ENCODE peak calls at places on chromosomes 6 and 20, in eight cellular contexts. One of them, this sample, is unnamed. For H3K27me3, the result is how much of the 10 kb centered on the place peaks cover.

GRCh38 chr6:120852293-120852849 is 481.9 kb downstream of the TBC1D32 start:
- DNase-seq in PC-9: no peak
- DNase-seq in colonic mucosa: no peak
- DNase-seq in endodermal cell: peak
- DNase-seq in brain microvascular endothelial cell: no peak
- DNase-seq in PC-3: no peak
- DNase-seq in ovary: no peak
- DNase-seq in WERI-Rb-1: no peak
- DNase-seq in this sample: no peak

GRCh38 chr6:152301021-152301805 is 335.9 kb downstream of the SYNE1 start:
- DNase-seq in PC-9: peak
- DNase-seq in colonic mucosa: no peak
- DNase-seq in endodermal cell: no peak
- DNase-seq in brain microvascular endothelial cell: peak
- DNase-seq in PC-3: no peak
- DNase-seq in ovary: no peak
- DNase-seq in WERI-Rb-1: no peak
- DNase-seq in this sample: no peak

GRCh38 chr20:53048387-53048786 is 76.2 kb downstream of the TSHZ2 start:
- DNase-seq in PC-9: no peak
- DNase-seq in colonic mucosa: no peak
- DNase-seq in endodermal cell: no peak
- DNase-seq in brain microvascular endothelial cell: no peak
- DNase-seq in PC-3: no peak
- DNase-seq in ovary: no peak
- DNase-seq in WERI-Rb-1: no peak
- DNase-seq in this sample: no peak

GRCh38 chr6:131755597-131755996 is 44.8 kb upstream of the CTAGE9 start:
- DNase-seq in PC-9: no peak
- DNase-seq in colonic mucosa: no peak
- DNase-seq in endodermal cell: no peak
- DNase-seq in brain microvascular endothelial cell: peak
- DNase-seq in PC-3: peak
- DNase-seq in ovary: no peak
- DNase-seq in WERI-Rb-1: no peak
- DNase-seq in this sample: no peak

GRCh38 chr20:19583532-19584175 is 174.4 kb upstream of the RIN2 start:
- DNase-seq in PC-9: no peak
- DNase-seq in colonic mucosa: peak
- DNase-seq in endodermal cell: peak
- DNase-seq in brain microvascular endothelial cell: peak
- DNase-seq in PC-3: peak
- DNase-seq in ovary: peak
- DNase-seq in WERI-Rb-1: peak
- DNase-seq in this sample: peak

GRCh38 chr6:29532320-29532951 is 27.1 kb downstream of the UBD start:
- DNase-seq in PC-9: no peak
- DNase-seq in colonic mucosa: no peak
- DNase-seq in endodermal cell: peak
- DNase-seq in brain microvascular endothelial cell: no peak
- DNase-seq in PC-3: no peak
- DNase-seq in ovary: no peak
- DNase-seq in WERI-Rb-1: no peak
- DNase-seq in this sample: no peak

GRCh38 chr6:168479421-168479820 is 38.4 kb downstream of the SMOC2 start:
- DNase-seq in PC-9: no peak
- DNase-seq in colonic mucosa: no peak
- DNase-seq in endodermal cell: no peak
- DNase-seq in brain microvascular endothelial cell: no peak
- DNase-seq in PC-3: no peak
- DNase-seq in ovary: no peak
- DNase-seq in WERI-Rb-1: no peak
- DNase-seq in this sample: no peak

GRCh38 chr20:43767686-43768474 is 41.1 kb upstream of the GTSF1L start:
- DNase-seq in PC-9: no peak
- DNase-seq in colonic mucosa: no peak
- DNase-seq in endodermal cell: no peak
- DNase-seq in brain microvascular endothelial cell: no peak
- DNase-seq in PC-3: peak
- DNase-seq in ovary: no peak
- DNase-seq in WERI-Rb-1: no peak
- DNase-seq in this sample: no peak

GRCh38 chr6:41682966-41683459 is 44.7 kb downstream of the MDFI start:
- DNase-seq in PC-9: no peak
- DNase-seq in colonic mucosa: no peak
- DNase-seq in endodermal cell: no peak
- DNase-seq in brain microvascular endothelial cell: no peak
- DNase-seq in PC-3: no peak
- DNase-seq in ovary: peak
- DNase-seq in WERI-Rb-1: no peak
- DNase-seq in this sample: no peak

GRCh38 chr20:21125072-21125848 is 622 bp upstream of the KIZ start:
- DNase-seq in PC-9: peak
- DNase-seq in colonic mucosa: peak
- DNase-seq in endodermal cell: no peak
- DNase-seq in brain microvascular endothelial cell: peak
- DNase-seq in PC-3: peak
- DNase-seq in ovary: peak
- DNase-seq in WERI-Rb-1: peak
- DNase-seq in this sample: peak

GRCh38 chr6:164570791-164571190 is 738.6 kb downstream of the C6orf118 start:
- DNase-seq in PC-9: no peak
- DNase-seq in colonic mucosa: no peak
- DNase-seq in endodermal cell: no peak
- DNase-seq in brain microvascular endothelial cell: no peak
- DNase-seq in PC-3: no peak
- DNase-seq in ovary: no peak
- DNase-seq in WERI-Rb-1: no peak
- DNase-seq in this sample: no peak

GRCh38 chr20:58233881-58234528 is 5.6 kb upstream of the ANKRD60 start:
- DNase-seq in PC-9: no peak
- DNase-seq in colonic mucosa: peak
- DNase-seq in endodermal cell: peak
- DNase-seq in brain microvascular endothelial cell: no peak
- DNase-seq in PC-3: peak
- DNase-seq in ovary: peak
- DNase-seq in WERI-Rb-1: peak
- DNase-seq in this sample: peak

GRCh38 chr20:60087563-60088105 is 129.4 kb downstream of the CDH26 start:
- DNase-seq in PC-9: no peak
- DNase-seq in colonic mucosa: no peak
- DNase-seq in endodermal cell: no peak
- DNase-seq in brain microvascular endothelial cell: no peak
- DNase-seq in PC-3: no peak
- DNase-seq in ovary: no peak
- DNase-seq in WERI-Rb-1: no peak
- DNase-seq in this sample: no peak

GRCh38 chr6:131657630-131658111 is 20.6 kb downstream of the ENPP3 start:
- DNase-seq in PC-9: peak
- DNase-seq in colonic mucosa: no peak
- DNase-seq in endodermal cell: no peak
- DNase-seq in brain microvascular endothelial cell: peak
- DNase-seq in PC-3: peak
- DNase-seq in ovary: no peak
- DNase-seq in WERI-Rb-1: no peak
- DNase-seq in this sample: no peak

GRCh38 chr6:109455161-109455501 is 441 bp downstream of the MICAL1 start:
- DNase-seq in PC-9: no peak
- DNase-seq in colonic mucosa: no peak
- DNase-seq in endodermal cell: no peak
- DNase-seq in brain microvascular endothelial cell: no peak
- DNase-seq in PC-3: no peak
- DNase-seq in ovary: no peak
- DNase-seq in WERI-Rb-1: peak
- DNase-seq in this sample: no peak

GRCh38 chr6:141321486-141322347 is 811.0 kb upstream of the GJE1 start:
- DNase-seq in PC-9: no peak
- DNase-seq in colonic mucosa: no peak
- DNase-seq in endodermal cell: no peak
- DNase-seq in brain microvascular endothelial cell: peak
- DNase-seq in PC-3: no peak
- DNase-seq in ovary: no peak
- DNase-seq in WERI-Rb-1: no peak
- DNase-seq in this sample: no peak

GRCh38 chr6:81997091-81997926 is 244.8 kb upstream of the TENT5A start:
- DNase-seq in PC-9: peak
- DNase-seq in colonic mucosa: no peak
- DNase-seq in endodermal cell: no peak
- DNase-seq in brain microvascular endothelial cell: peak
- DNase-seq in PC-3: peak
- DNase-seq in ovary: no peak
- DNase-seq in WERI-Rb-1: no peak
- DNase-seq in this sample: no peak

GRCh38 chr20:24657211-24657610 is 187.8 kb downstream of the SYNDIG1 start:
- DNase-seq in PC-9: no peak
- DNase-seq in colonic mucosa: no peak
- DNase-seq in endodermal cell: no peak
- DNase-seq in brain microvascular endothelial cell: peak
- DNase-seq in PC-3: peak
- DNase-seq in ovary: peak
- DNase-seq in WERI-Rb-1: no peak
- DNase-seq in this sample: peak

GRCh38 chr6:130843575-130844320 is 16.5 kb downstream of the SMLR1 start:
- DNase-seq in PC-9: no peak
- DNase-seq in colonic mucosa: no peak
- DNase-seq in endodermal cell: no peak
- DNase-seq in brain microvascular endothelial cell: peak
- DNase-seq in PC-3: peak
- DNase-seq in ovary: no peak
- DNase-seq in WERI-Rb-1: no peak
- DNase-seq in this sample: no peak

GRCh38 chr6:91697010-91697694 is 1110.3 kb upstream of the MAP3K7 start:
- DNase-seq in PC-9: peak
- DNase-seq in colonic mucosa: no peak
- DNase-seq in endodermal cell: no peak
- DNase-seq in brain microvascular endothelial cell: no peak
- DNase-seq in PC-3: peak
- DNase-seq in ovary: no peak
- DNase-seq in WERI-Rb-1: no peak
- DNase-seq in this sample: no peak

GRCh38 chr6:36940027-36940426 is 14.5 kb upstream of the PI16 start:
- DNase-seq in PC-9: no peak
- DNase-seq in colonic mucosa: no peak
- DNase-seq in endodermal cell: no peak
- DNase-seq in brain microvascular endothelial cell: no peak
- DNase-seq in PC-3: no peak
- DNase-seq in ovary: no peak
- DNase-seq in WERI-Rb-1: no peak
- DNase-seq in this sample: no peak
- TF ChIP-seq CTCF in PC-9: no peak
- TF ChIP-seq CTCF in colonic mucosa: no peak
- TF ChIP-seq CTCF in endodermal cell: no peak
- TF ChIP-seq CTCF in brain microvascular endothelial cell: no peak
- TF ChIP-seq CTCF in PC-3: no peak
- TF ChIP-seq CTCF in ovary: no peak
- TF ChIP-seq CTCF in WERI-Rb-1: no peak
- TF ChIP-seq CTCF in this sample: no peak

GRCh38 chr20:47809561-47809960 is 24.3 kb upstream of the SULF2 start:
- DNase-seq in PC-9: peak
- DNase-seq in colonic mucosa: no peak
- DNase-seq in endodermal cell: peak
- DNase-seq in brain microvascular endothelial cell: no peak
- DNase-seq in PC-3: peak
- DNase-seq in ovary: no peak
- DNase-seq in WERI-Rb-1: no peak
- DNase-seq in this sample: no peak
- H3K27me3 ChIP-seq in PC-9: under half
- H3K27me3 ChIP-seq in colonic mucosa: under half
- H3K27me3 ChIP-seq in endodermal cell: under half
- H3K27me3 ChIP-seq in brain microvascular endothelial cell: under half
- H3K27me3 ChIP-seq in PC-3: under half
- H3K27me3 ChIP-seq in ovary: under half
- H3K27me3 ChIP-seq in WERI-Rb-1: under half
- H3K27me3 ChIP-seq in this sample: under half

DNA sequence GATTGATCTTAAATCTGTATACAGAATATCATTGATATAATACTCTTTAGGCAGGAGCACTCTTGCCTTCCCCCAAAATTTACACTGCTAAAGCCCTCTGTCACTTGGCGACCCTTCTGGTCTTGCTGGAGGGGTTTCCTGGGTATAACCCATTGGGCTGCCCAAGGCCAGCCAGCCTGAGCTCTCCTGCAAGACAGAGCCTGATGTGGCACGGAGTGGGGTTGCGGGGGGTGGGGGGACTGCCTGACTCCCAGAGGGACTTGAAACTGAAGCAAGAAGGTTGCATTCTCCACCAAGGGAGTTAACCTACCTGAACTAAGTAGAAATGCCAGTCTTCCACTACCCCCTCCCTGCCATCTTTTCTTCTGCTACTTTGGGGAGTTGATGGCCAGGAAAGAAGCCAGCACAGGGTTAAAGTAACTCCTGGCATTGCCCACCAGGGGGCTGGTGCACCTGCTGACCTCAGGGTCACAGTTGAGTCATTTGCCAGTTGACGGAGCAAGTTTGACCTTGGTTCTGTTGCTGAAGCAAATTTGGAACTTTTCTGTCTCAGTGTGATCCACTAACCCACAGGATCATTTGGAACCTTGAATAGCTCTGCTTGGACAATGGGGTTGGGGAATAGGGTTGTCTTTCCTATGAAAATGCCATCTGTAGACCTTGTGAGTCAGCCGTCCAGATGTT is 79.4 kb downstream of the ASXL1 start:
- DNase-seq in PC-9: no peak
- DNase-seq in colonic mucosa: no peak
- DNase-seq in endodermal cell: peak
- DNase-seq in brain microvascular endothelial cell: no peak
- DNase-seq in PC-3: peak
- DNase-seq in ovary: no peak
- DNase-seq in WERI-Rb-1: no peak
- DNase-seq in this sample: no peak
- TF ChIP-seq CTCF in PC-9: peak
- TF ChIP-seq CTCF in colonic mucosa: no peak
- TF ChIP-seq CTCF in endodermal cell: peak
- TF ChIP-seq CTCF in brain microvascular endothelial cell: peak
- TF ChIP-seq CTCF in PC-3: peak
- TF ChIP-seq CTCF in ovary: no peak
- TF ChIP-seq CTCF in WERI-Rb-1: peak
- TF ChIP-seq CTCF in this sample: peak

GRCh38 chr6:98847767-98848538 is 13.6 kb downstream of the POU3F2 start:
- DNase-seq in PC-9: no peak
- DNase-seq in colonic mucosa: no peak
- DNase-seq in endodermal cell: peak
- DNase-seq in brain microvascular endothelial cell: no peak
- DNase-seq in PC-3: no peak
- DNase-seq in ovary: no peak
- DNase-seq in WERI-Rb-1: no peak
- DNase-seq in this sample: peak

GRCh38 chr6:98847392-98847766 is 13.0 kb downstream of the POU3F2 start:
- DNase-seq in PC-9: no peak
- DNase-seq in colonic mucosa: no peak
- DNase-seq in endodermal cell: peak
- DNase-seq in brain microvascular endothelial cell: no peak
- DNase-seq in PC-3: no peak
- DNase-seq in ovary: no peak
- DNase-seq in WERI-Rb-1: no peak
- DNase-seq in this sample: no peak

GRCh38 chr6:98844244-98845161 is 10.1 kb downstream of the POU3F2 start:
- DNase-seq in PC-9: no peak
- DNase-seq in colonic mucosa: no peak
- DNase-seq in endodermal cell: peak
- DNase-seq in brain microvascular endothelial cell: no peak
- DNase-seq in PC-3: no peak
- DNase-seq in ovary: no peak
- DNase-seq in WERI-Rb-1: no peak
- DNase-seq in this sample: no peak

GRCh38 chr6:98845201-98846020 is 11.0 kb downstream of the POU3F2 start:
- DNase-seq in PC-9: no peak
- DNase-seq in colonic mucosa: peak
- DNase-seq in endodermal cell: peak
- DNase-seq in brain microvascular endothelial cell: peak
- DNase-seq in PC-3: peak
- DNase-seq in ovary: peak
- DNase-seq in WERI-Rb-1: peak
- DNase-seq in this sample: peak

GRCh38 chr6:98846021-98846380 is 11.6 kb downstream of the POU3F2 start:
- DNase-seq in PC-9: no peak
- DNase-seq in colonic mucosa: no peak
- DNase-seq in endodermal cell: no peak
- DNase-seq in brain microvascular endothelial cell: no peak
- DNase-seq in PC-3: no peak
- DNase-seq in ovary: no peak
- DNase-seq in WERI-Rb-1: no peak
- DNase-seq in this sample: no peak
- H3K27me3 ChIP-seq in PC-9: under half
- H3K27me3 ChIP-seq in colonic mucosa: half or more
- H3K27me3 ChIP-seq in endodermal cell: half or more
- H3K27me3 ChIP-seq in brain microvascular endothelial cell: half or more
- H3K27me3 ChIP-seq in PC-3: under half
- H3K27me3 ChIP-seq in ovary: under half
- H3K27me3 ChIP-seq in WERI-Rb-1: under half
- H3K27me3 ChIP-seq in this sample: half or more